ENCODE peak calls at places on chromosomes 3 and 15, in seven cellular contexts. P is aorta, T is ascending aorta, Q is A172, S is activated T-helper 1 cell treated with Interleukin-2 at 50 U/mL for 16 hours, J is tibial artery, L is heart left ventricle. X is an unnamed sample.

GRCh38 chr15:66390670-66391069 is 4.0 kb downstream of the MAP2K1 start:
- DNase-seq in P (no peak), T (no peak), Q (peak; percentile 7), S (no peak), J (no peak), L (no peak), X (no peak)

GRCh38 chr15:71295242-71296031 is 180.2 kb downstream of the THSD4 start:
- DNase-seq in P (no peak), T (peak; percentile 81), Q (peak; percentile 99), S (no peak), J (no peak), L (no peak), X (no peak)

GRCh38 chr15:90839187-90840071 is 29.0 kb upstream of the FURIN start:
- DNase-seq in P (no peak), T (no peak), Q (peak; percentile 41), S (no peak), J (no peak), L (no peak), X (peak; percentile 80)

GRCh38 chr3:194381460-194381875 is 11.9 kb upstream of the LRRC15 start:
- DNase-seq in P (peak; percentile 60), T (peak; percentile 45), Q (peak; percentile 48), S (no peak), J (peak; percentile 45), L (no peak), X (peak; percentile 33)

GRCh38 chr3:25483456-25483855 is 55.4 kb downstream of the RARB start:
- DNase-seq in P (no peak), T (no peak), Q (no peak), S (no peak), J (no peak), L (no peak), X (no peak)

GRCh38 chr3:33658971-33659848 is 58.8 kb downstream of the CLASP2 start:
- DNase-seq in P (peak; percentile 73), T (peak; percentile 64), Q (peak; percentile 50), S (no peak), J (peak; percentile 74), L (peak; percentile 75), X (peak; percentile 84)

GRCh38 chr15:60859996-60860494 is 369.1 kb downstream of the RORA start:
- DNase-seq in P (no peak), T (no peak), Q (no peak), S (no peak), J (no peak), L (no peak), X (no peak)

GRCh38 chr3:64352596-64352989 is 127.3 kb upstream of the PRICKLE2 start:
- DNase-seq in P (no peak), T (no peak), Q (no peak), S (no peak), J (no peak), L (no peak), X (no peak)

GRCh38 chr15:72037321-72037720 is 80.6 kb downstream of the MYO9A start:
- DNase-seq in P (no peak), T (no peak), Q (no peak), S (no peak), J (no peak), L (no peak), X (no peak)

GRCh38 chr3:197417896-197418618 is 119.6 kb upstream of the DLG1 start:
- DNase-seq in P (peak; percentile 25), T (no peak), Q (no peak), S (no peak), J (no peak), L (no peak), X (peak; percentile 56)

GRCh38 chr3:102454101-102454625 is 19.3 kb downstream of the ZPLD1 start:
- DNase-seq in P (no peak), T (no peak), Q (no peak), S (no peak), J (no peak), L (no peak), X (no peak)

GRCh38 chr3:98962189-98962930 is 60.9 kb upstream of the DCBLD2 start:
- DNase-seq in P (no peak), T (no peak), Q (peak; percentile 97), S (no peak), J (no peak), L (no peak), X (no peak)

GRCh38 chr15:42270996-42271395 is 2.0 kb upstream of the GANC start:
- DNase-seq in P (no peak), T (no peak), Q (no peak), S (no peak), J (no peak), L (no peak), X (no peak)

GRCh38 chr3:185084883-185085282 is 68.0 kb downstream of the C3orf70 start:
- DNase-seq in P (no peak), T (no peak), Q (peak; percentile 82), S (no peak), J (no peak), L (no peak), X (no peak)

GRCh38 chr3:42023380-42023779 is 61.5 kb upstream of the ULK4 start:
- DNase-seq in P (no peak), T (no peak), Q (no peak), S (no peak), J (no peak), L (no peak), X (peak; percentile 10)

GRCh38 chr3:172181936-172182708 is 142.7 kb downstream of the FNDC3B start:
- DNase-seq in P (no peak), T (no peak), Q (peak; percentile 59), S (no peak), J (no peak), L (no peak), X (no peak)

GRCh38 chr3:45426161-45426560 is 37.8 kb downstream of the LARS2 start:
- DNase-seq in P (no peak), T (no peak), Q (no peak), S (no peak), J (no peak), L (no peak), X (no peak)

GRCh38 chr3:76025561-76025960 is 240.2 kb upstream of the ZNF717 start:
- DNase-seq in P (no peak), T (no peak), Q (no peak), S (no peak), J (no peak), L (no peak), X (no peak)

GRCh38 chr3:177430653-177431052 is 233.4 kb upstream of the TBL1XR1 start:
- DNase-seq in P (no peak), T (no peak), Q (no peak), S (no peak), J (no peak), L (no peak), X (no peak)

GRCh38 chr15:74320358-74321247 is 46.8 kb downstream of the CYP11A1 start:
- DNase-seq in P (peak; percentile 85), T (peak; percentile 69), Q (no peak), S (no peak), J (no peak), L (peak; percentile 60), X (no peak)

GRCh38 chr3:106029941-106030619 is 161.3 kb upstream of the CBLB start:
- DNase-seq in P (no peak), T (no peak), Q (no peak), S (no peak), J (no peak), L (no peak), X (no peak)

GRCh38 chr15:94455297-94455696 is 223.9 kb downstream of the MCTP2 start:
- DNase-seq in P (no peak), T (no peak), Q (no peak), S (no peak), J (no peak), L (no peak), X (no peak)

GRCh38 chr15:83066034-83066760 is 855 bp downstream of the BTBD1 start:
- DNase-seq in P (no peak), T (no peak), Q (no peak), S (no peak), J (no peak), L (no peak), X (no peak)

X was measured in cardiac septum.